ENCODE peak calls at places on chromosome 21, in nine cellular contexts. F is fibroblast of the conjunctiva; B is NCI-H2081 treated with DMSO at 0.1 percent for 48 hours; J is lung; I is EL; Z is bronchial epithelial cell; Q is midbrain; L is cardiac muscle cell; O is stimulated activated CD4-positive, alpha-beta T cell treated with anti-CD3 and anti-CD28 coated beads, Interleukin-12 subunit alpha, Interleukin-12 subunit beta, amount 100 ng/mL, for 24 hours. A is an unnamed sample.
A peak's percentile ranks its signal among the peaks of the same experiment; 100 is the strongest.

GRCh38 chr21:29496337-29496736 is 197.6 kb downstream of the BACH1 start:
- DNase-seq in I (no peak), L (no peak), F (no peak), O (no peak), Q (no peak), J (no peak), B (no peak), Z (no peak), A (no peak)

GRCh38 chr21:44791993-44792392 is 9.6 kb downstream of the UBE2G2 start:
- DNase-seq in Z (no peak), F (no peak), I (no peak), Q (no peak), O (no peak), B (no peak), L (no peak), J (no peak), A (no peak)

GRCh38 chr21:32747396-32747795 is 19.6 kb upstream of the SYNJ1 start:
- DNase-seq in L (no peak), F (no peak), Z (no peak), Q (no peak), J (no peak), O (no peak), B (no peak), I (no peak), A (no peak)

GRCh38 chr21:44785620-44786344 is 15.8 kb downstream of the UBE2G2 start:
- DNase-seq in L (peak; percentile 30), Z (no peak), I (peak; percentile 37), Q (no peak), O (no peak), F (no peak), B (no peak), J (no peak), A (no peak)

GRCh38 chr21:26800455-26801454 is 44.5 kb downstream of the ADAMTS1 start:
- DNase-seq in Z (no peak), L (peak; percentile 74), J (no peak), B (no peak), O (no peak), I (no peak), Q (no peak), F (peak; percentile 61), A (no peak)

GRCh38 chr21:41747943-41748738 is 18.7 kb downstream of the RIPK4 start:
- DNase-seq in Q (no peak), I (no peak), Z (no peak), B (no peak), L (no peak), F (no peak), O (no peak), J (no peak), A (no peak)

GRCh38 chr21:45573452-45574035 is 31.3 kb upstream of the SLC19A1 start:
- DNase-seq in Q (no peak), F (no peak), L (no peak), Z (no peak), J (no peak), O (no peak), B (no peak), I (no peak), A (no peak)

GRCh38 chr21:21921410-21922232 is 923.4 kb downstream of the NCAM2 start:
- DNase-seq in O (no peak), B (no peak), Z (peak; percentile 4), F (no peak), L (peak; percentile 50), Q (peak; percentile 6), I (peak; percentile 27), J (no peak), A (peak; percentile 60)

GRCh38 chr21:46322351-46323226 is 1.1 kb downstream of the C21orf58 start:
- DNase-seq in B (no peak), I (peak; percentile 44), J (peak; percentile 31), F (no peak), L (peak; percentile 45), Z (peak; percentile 27), Q (no peak), O (no peak), A (peak; percentile 21)

GRCh38 chr21:44298301-44298700 is 1.6 kb upstream of the PFKL start:
- DNase-seq in Z (peak; percentile 28), F (no peak), O (no peak), L (no peak), J (no peak), Q (no peak), I (peak; percentile 14), B (no peak), A (peak; percentile 13)

GRCh38 chr21:35697321-35697808 is 363.0 kb downstream of the SETD4 start:
- DNase-seq in Z (peak; percentile 10), O (no peak), Q (peak; percentile 49), J (peak; percentile 62), F (no peak), L (peak; percentile 81), B (peak; percentile 23), I (peak; percentile 53), A (peak; percentile 40)

GRCh38 chr21:45412491-45412890 is 7.5 kb downstream of the COL18A1 start:
- DNase-seq in Q (no peak), Z (no peak), I (no peak), F (no peak), B (no peak), J (no peak), L (no peak), O (no peak), A (no peak)

GRCh38 chr21:17472592-17473271 is 40.1 kb upstream of the CXADR start:
- DNase-seq in B (no peak), J (no peak), L (no peak), Z (no peak), O (no peak), F (no peak), I (no peak), Q (no peak), A (no peak)

GRCh38 chr21:41369915-41370839 is 8.3 kb downstream of the MX2 start:
- DNase-seq in O (no peak), J (no peak), I (no peak), Z (no peak), L (no peak), B (no peak), F (no peak), Q (no peak), A (no peak)

GRCh38 chr21:34009193-34009592 is 64.2 kb upstream of the MRPS6 start:
- DNase-seq in Z (no peak), B (no peak), J (no peak), O (no peak), I (no peak), L (no peak), F (no peak), Q (no peak), A (no peak)

GRCh38 chr21:42980959-42981523 is 6.7 kb downstream of the PKNOX1 start:
- DNase-seq in B (no peak), L (no peak), F (no peak), I (no peak), Q (no peak), J (no peak), O (no peak), Z (no peak), A (no peak)

GRCh38 chr21:18545908-18546307 is 142.3 kb upstream of the TMPRSS15 start:
- DNase-seq in Z (no peak), I (no peak), B (no peak), F (peak; percentile 5), O (no peak), L (no peak), J (no peak), Q (no peak), A (peak; percentile 28)

GRCh38 chr21:21714396-21714795 is 716.2 kb downstream of the NCAM2 start:
- DNase-seq in Q (no peak), Z (peak; percentile 1), B (no peak), L (peak; percentile 78), I (peak; percentile 91), J (no peak), F (peak; percentile 57), O (no peak), A (peak; percentile 53)

GRCh38 chr21:35381743-35382310 is 332.7 kb upstream of the RUNX1 start:
- DNase-seq in I (no peak), B (no peak), F (no peak), L (no peak), Z (peak; percentile 65), O (no peak), J (no peak), Q (no peak), A (no peak)